ENCODE peak calls at places on chromosome 11, in nine cellular contexts. K is HuH-7, E is left lung, I is NCI-H1417, Z is hippocampal formation, D is progenitor cell of endocrine pancreas, V is activated T-cell treated with anti-CD3 and anti-CD28 coated beads for 1 hour, S is endodermal cell, O is DMS79 treated with DMSO at 0.1 percent for 48 hours. U is an unnamed sample.

GRCh38 chr11:103940542-103940941 is 95.9 kb upstream of the DDI1 start:
- DNase-seq in O (no peak), I (no peak), Z (no peak), V (no peak), E (no peak), D (no peak), K (no peak), S (no peak), U (no peak)

GRCh38 chr11:47617417-47617809 is 23.2 kb upstream of the C1QTNF4 start:
- DNase-seq in D (no peak), Z (no peak), I (no peak), E (no peak), O (peak; percentile 74), S (no peak), K (no peak), V (no peak), U (no peak)

GRCh38 chr11:63682045-63682915 is 980 bp downstream of the RTN3 start:
- DNase-seq in K (peak; percentile 96), Z (peak; percentile 55), V (no peak), I (peak; percentile 74), D (no peak), S (peak; percentile 71), E (no peak), O (peak; percentile 77), U (no peak)

GRCh38 chr11:110529043-110529442 is 99.3 kb downstream of the FDX1 start:
- DNase-seq in S (peak; percentile 78), E (no peak), D (no peak), V (no peak), I (no peak), Z (no peak), O (no peak), K (peak; percentile 14), U (no peak)

GRCh38 chr11:130827697-130828377 is 88.4 kb downstream of the SNX19 start:
- DNase-seq in O (no peak), S (peak; percentile 95), E (no peak), D (peak; percentile 37), Z (no peak), I (no peak), V (no peak), K (peak; percentile 40), U (no peak)

GRCh38 chr11:59773082-59773438 is 17.9 kb downstream of the STX3 start:
- DNase-seq in O (no peak), K (no peak), I (no peak), Z (no peak), D (no peak), S (no peak), E (no peak), V (no peak), U (no peak)

GRCh38 chr11:74672332-74672955 is 58.8 kb downstream of the CHRDL2 start:
- DNase-seq in E (no peak), I (no peak), S (peak; percentile 39), O (no peak), D (no peak), K (no peak), V (no peak), Z (no peak), U (no peak)

GRCh38 chr11:32561835-32562234 is 21.8 kb upstream of the EIF3M start:
- DNase-seq in D (no peak), Z (no peak), K (no peak), E (no peak), O (no peak), I (no peak), S (no peak), V (no peak), U (no peak)

GRCh38 chr11:25441432-25441831 is 890.5 kb upstream of the ANO3 start:
- DNase-seq in K (no peak), S (no peak), O (no peak), I (no peak), E (no peak), Z (no peak), V (no peak), D (no peak), U (no peak)

GRCh38 chr11:77267910-77268309 is 33.6 kb downstream of the GDPD4 start:
- DNase-seq in D (no peak), S (no peak), V (no peak), O (no peak), I (no peak), Z (no peak), K (no peak), E (no peak), U (no peak)

GRCh38 chr11:115645631-115646271 is 141.5 kb upstream of the CADM1 start:
- DNase-seq in O (no peak), E (no peak), I (peak; percentile 75), Z (peak; percentile 43), V (no peak), D (peak; percentile 30), S (peak; percentile 96), K (no peak), U (no peak)

GRCh38 chr11:45843158-45843924 is 3.9 kb upstream of the CRY2 start:
- DNase-seq in S (peak; percentile 96), E (peak; percentile 95), O (peak; percentile 88), V (peak; percentile 81), I (peak; percentile 48), D (peak; percentile 81), K (peak; percentile 80), Z (peak; percentile 76), U (peak; percentile 97)

GRCh38 chr11:3671334-3672254 is at the start of gene CHRNA10:
- DNase-seq in K (no peak), S (no peak), O (no peak), D (no peak), Z (no peak), V (no peak), E (no peak), I (peak; percentile 16), U (peak; percentile 44)

GRCh38 chr11:34198523-34198922 is 93.1 kb downstream of the NAT10 start:
- DNase-seq in D (no peak), E (no peak), V (no peak), K (no peak), Z (no peak), I (no peak), S (no peak), O (no peak), U (no peak)

GRCh38 chr11:114285599-114285998 is 10.6 kb upstream of the NNMT start:
- DNase-seq in D (no peak), K (no peak), S (peak; percentile 76), O (no peak), V (no peak), E (no peak), I (no peak), Z (no peak), U (no peak)

GRCh38 chr11:121304750-121305149 is 12.2 kb downstream of the SC5D start:
- DNase-seq in S (no peak), Z (no peak), D (no peak), V (no peak), E (no peak), O (no peak), K (no peak), I (no peak), U (no peak)

GRCh38 chr11:132373405-132374141 is 1003.2 kb downstream of the NTM start:
- DNase-seq in K (no peak), Z (no peak), V (no peak), D (no peak), I (no peak), S (no peak), E (no peak), O (no peak), U (no peak)

GRCh38 chr11:77151804-77152513 is 23.9 kb downstream of the MYO7A start:
- DNase-seq in V (peak; percentile 18), O (peak; percentile 53), K (no peak), D (no peak), Z (no peak), E (peak; percentile 34), S (no peak), I (no peak), U (no peak)

GRCh38 chr11:38089728-38090127 is 1491.7 kb upstream of the RAG2 start:
- DNase-seq in S (no peak), D (no peak), V (no peak), Z (no peak), I (no peak), E (no peak), O (no peak), K (no peak), U (no peak)

GRCh38 chr11:33052241-33052640 is 12.9 kb downstream of the TCP11L1 start:
- DNase-seq in S (no peak), K (no peak), V (no peak), E (no peak), Z (no peak), I (no peak), O (no peak), D (no peak), U (no peak)

GRCh38 chr11:78406568-78407196 is 10.9 kb downstream of the GAB2 start:
- DNase-seq in O (no peak), Z (no peak), V (no peak), K (no peak), E (no peak), I (no peak), S (no peak), D (no peak), U (no peak)

GRCh38 chr11:42913731-42914130 is 398.1 kb upstream of the API5 start:
- DNase-seq in Z (no peak), S (no peak), I (no peak), V (no peak), K (no peak), D (no peak), E (no peak), O (no peak), U (no peak)

GRCh38 chr11:111941963-111942362 is 4.8 kb downstream of the DIXDC1 start:
- DNase-seq in O (no peak), D (no peak), Z (no peak), K (no peak), I (no peak), E (no peak), S (no peak), V (no peak), U (no peak)

GRCh38 chr11:121437686-121438078 is 14.4 kb upstream of the SORL1 start:
- DNase-seq in S (no peak), I (no peak), Z (no peak), V (no peak), K (no peak), D (no peak), O (no peak), E (no peak), U (no peak)

GRCh38 chr11:41113160-41113559 is 346.3 kb downstream of the LRRC4C start:
- DNase-seq in V (no peak), O (no peak), D (no peak), Z (no peak), I (no peak), K (no peak), S (no peak), E (no peak), U (no peak)

GRCh38 chr11:12187399-12187798 is 77.0 kb downstream of the MICAL2 start:
- DNase-seq in D (no peak), V (no peak), S (no peak), E (no peak), O (peak; percentile 79), I (no peak), Z (no peak), K (no peak), U (no peak)

GRCh38 chr11:120318906-120319305 is 6.2 kb upstream of the TLCD5 start:
- DNase-seq in E (no peak), O (no peak), S (peak; percentile 29), D (no peak), Z (no peak), V (no peak), K (no peak), I (no peak), U (no peak)

U was measured in suprapubic skin.